ENCODE peak calls at places on chromosomes 12 and 14, in six cellular contexts. Q is MCF 10A; T is CD8-positive, alpha-beta T cell; X is pancreas; U is mucosa of descending colon; E is endothelial cell. J is an unnamed sample.

GRCh38 chr12:79689477-79690155 is 1.1 kb downstream of the PAWR start:
- DNase-seq in Q (peak), T (no peak), X (peak), U (peak), E (peak), J (peak)

GRCh38 chr12:41563044-41563443 is 374.9 kb downstream of the PDZRN4 start:
- DNase-seq in Q (no peak), T (no peak), X (no peak), U (no peak), E (no peak), J (no peak)

GRCh38 chr14:22852940-22853767 is 16.8 kb downstream of the MMP14 start:
- DNase-seq in Q (peak), T (peak), X (peak), U (peak), E (peak), J (peak)

GRCh38 chr12:46209165-46209564 is 59.7 kb downstream of the SLC38A1 start:
- DNase-seq in Q (peak), T (no peak), X (no peak), U (no peak), E (no peak), J (no peak)

GRCh38 chr14:81323621-81324400 is 76.3 kb downstream of the STON2 start:
- DNase-seq in Q (peak), T (no peak), X (no peak), U (peak), E (peak), J (peak)

GRCh38 chr12:12645485-12645884 is 33.8 kb downstream of the CREBL2 start:
- DNase-seq in Q (peak), T (peak), X (no peak), U (no peak), E (no peak), J (no peak)

GRCh38 chr12:120851444-120851843 is 52.7 kb downstream of the SPPL3 start:
- DNase-seq in Q (no peak), T (no peak), X (no peak), U (no peak), E (no peak), J (no peak)

GRCh38 chr12:19546027-19546426 is 106.7 kb downstream of the AEBP2 start:
- DNase-seq in Q (no peak), T (no peak), X (no peak), U (no peak), E (no peak), J (no peak)

GRCh38 chr12:11130999-11131398 is 3.4 kb downstream of the TAS2R30 start:
- DNase-seq in Q (no peak), T (no peak), X (no peak), U (no peak), E (no peak), J (no peak)

GRCh38 chr12:50546441-50547318 is 41.9 kb downstream of the DIP2B start:
- DNase-seq in Q (no peak), T (no peak), X (no peak), U (no peak), E (no peak), J (no peak)

GRCh38 chr12:51759175-51759574 is 89.3 kb downstream of the FIGNL2 start:
- DNase-seq in Q (peak), T (no peak), X (no peak), U (no peak), E (no peak), J (no peak)

GRCh38 chr12:98532687-98533304 is 17.4 kb downstream of the TMPO start:
- DNase-seq in Q (peak), T (no peak), X (no peak), U (no peak), E (peak), J (no peak)

GRCh38 chr12:72077111-72077820 is 138.6 kb downstream of the TPH2 start:
- DNase-seq in Q (peak), T (no peak), X (no peak), U (no peak), E (no peak), J (no peak)

GRCh38 chr14:76486251-76486743 is 110.4 kb downstream of the ESRRB start:
- DNase-seq in Q (no peak), T (no peak), X (no peak), U (no peak), E (no peak), J (peak)

GRCh38 chr12:112107728-112108447 is 695 bp downstream of the NAA25 start:
- DNase-seq in Q (peak), T (no peak), X (peak), U (no peak), E (peak), J (peak)

GRCh38 chr12:113135178-113136127 is at the start of gene RASAL1:
- DNase-seq in Q (peak), T (peak), X (peak), U (peak), E (peak), J (peak)
- TF ChIP-seq CTCF in Q (peak), T (peak), X (peak), U (peak), E (peak), J (peak)

GRCh38 chr14:70906785-70907171 is 481 bp upstream of the PCNX1 start:
- DNase-seq in Q (peak), T (no peak), X (no peak), U (no peak), E (no peak), J (no peak)
- TF ChIP-seq CTCF in Q (no peak), T (no peak), X (no peak), U (no peak), E (no peak), J (no peak)

GRCh38 chr12:96988919-96989318 is 81.9 kb downstream of the NEDD1 start:
- DNase-seq in Q (no peak), T (no peak), X (no peak), U (no peak), E (no peak), J (no peak)

GRCh38 chr12:96986883-96987523 is 79.9 kb downstream of the NEDD1 start:
- DNase-seq in Q (peak), T (no peak), X (no peak), U (no peak), E (peak), J (peak)

GRCh38 chr12:96985515-96986362 is 78.7 kb downstream of the NEDD1 start:
- DNase-seq in Q (peak), T (peak), X (no peak), U (peak), E (peak), J (peak)

GRCh38 chr12:96994900-96995299 is 87.8 kb downstream of the NEDD1 start:
- DNase-seq in Q (no peak), T (no peak), X (no peak), U (no peak), E (no peak), J (no peak)

GRCh38 chr12:96989916-96990315 is 82.9 kb downstream of the NEDD1 start:
- DNase-seq in Q (peak), T (no peak), X (no peak), U (no peak), E (peak), J (peak)
- TF ChIP-seq CTCF in Q (peak), T (no peak), X (peak), U (no peak), E (peak), J (no peak)

GRCh38 chr12:57012600-57013465 is 3.5 kb downstream of the TAC3 start:
- DNase-seq in Q (no peak), T (no peak), X (no peak), U (no peak), E (no peak), J (no peak)
- TF ChIP-seq CTCF in Q (no peak), T (no peak), X (no peak), U (no peak), E (no peak), J (no peak)

DNA sequence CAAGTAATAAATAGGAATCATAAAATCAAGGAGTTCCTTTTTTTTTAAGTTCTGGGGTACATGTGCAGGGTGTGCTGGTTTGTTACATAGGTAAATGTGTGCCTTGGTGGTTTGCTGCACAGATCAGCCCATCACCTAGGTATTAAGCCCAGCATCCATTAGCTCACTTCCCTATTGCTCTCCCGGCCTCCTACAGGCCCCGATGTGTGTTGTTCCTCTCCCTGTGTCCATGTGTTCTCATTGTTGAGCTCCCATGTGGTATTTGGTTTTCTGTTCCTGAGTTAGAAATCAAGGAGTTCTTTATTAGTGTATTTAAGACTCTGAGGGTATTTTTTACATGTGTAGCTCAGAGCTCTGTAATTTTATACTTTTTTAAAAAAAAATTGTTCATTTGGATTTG is 86.0 kb downstream of the SCFD1 start:
- DNase-seq in Q (no peak), T (no peak), X (no peak), U (no peak), E (no peak), J (no peak)
- TF ChIP-seq CTCF in Q (no peak), T (no peak), X (no peak), U (no peak), E (no peak), J (no peak)

GRCh38 chr14:65622703-65623102 is 210.2 kb downstream of the FUT8 start:
- DNase-seq in Q (no peak), T (no peak), X (no peak), U (no peak), E (no peak), J (no peak)
- TF ChIP-seq CTCF in Q (no peak), T (no peak), X (no peak), U (no peak), E (no peak), J (no peak)

GRCh38 chr14:96102071-96102856 is 63.1 kb downstream of the C14orf132 start:
- DNase-seq in Q (no peak), T (no peak), X (no peak), U (no peak), E (no peak), J (no peak)
- TF ChIP-seq CTCF in Q (no peak), T (no peak), X (no peak), U (no peak), E (no peak), J (no peak)

DNA sequence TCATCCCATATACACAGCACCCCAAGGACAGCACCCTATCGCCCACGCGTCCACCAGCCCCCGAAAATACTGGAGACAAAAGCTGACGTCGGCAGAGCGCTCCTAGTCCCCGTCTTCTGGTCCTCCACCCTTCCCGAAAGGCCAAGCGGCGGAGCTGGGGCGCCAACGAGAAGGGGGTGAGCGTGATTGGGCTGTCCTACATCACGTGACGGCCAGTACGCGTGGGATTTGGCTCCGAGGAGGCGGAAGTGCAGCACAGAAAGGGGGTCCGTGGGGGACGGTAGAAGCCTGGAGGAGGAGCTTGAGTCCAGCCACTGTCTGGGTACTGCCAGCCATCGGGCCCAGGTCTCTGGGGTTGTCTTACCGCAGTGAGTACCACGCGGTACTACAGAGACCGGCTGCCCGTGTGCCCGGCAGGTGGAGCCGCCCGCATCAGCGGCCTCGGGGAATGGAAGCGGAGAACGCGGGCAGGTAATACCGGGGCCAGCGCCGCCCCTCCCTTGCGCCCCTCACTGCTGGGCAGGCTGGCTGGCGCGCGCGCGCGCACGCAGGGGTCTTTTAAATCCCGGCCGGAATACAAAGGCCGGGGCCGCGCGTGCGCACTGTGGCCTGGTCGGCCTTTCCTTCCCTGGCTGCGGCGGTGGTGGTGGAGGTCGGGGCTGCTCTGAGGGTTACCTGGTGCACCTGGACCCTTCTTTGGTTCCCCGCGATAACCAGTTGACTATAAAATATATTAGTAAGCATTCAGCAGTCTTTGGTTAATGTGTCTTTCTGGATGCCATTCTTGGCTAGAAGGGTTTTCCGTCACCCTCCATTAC is at the start of gene TDG:
- DNase-seq in Q (peak), T (peak), X (peak), U (peak), E (peak), J (peak)
- TF ChIP-seq CTCF in Q (peak), T (no peak), X (no peak), U (no peak), E (no peak), J (no peak)

GRCh38 chr14:25239170-25239569 is 189.2 kb upstream of the STXBP6 start:
- DNase-seq in Q (no peak), T (no peak), X (no peak), U (no peak), E (no peak), J (no peak)

GRCh38 chr14:25233613-25234012 is 183.7 kb upstream of the STXBP6 start:
- DNase-seq in Q (no peak), T (no peak), X (no peak), U (no peak), E (no peak), J (no peak)

DNA sequence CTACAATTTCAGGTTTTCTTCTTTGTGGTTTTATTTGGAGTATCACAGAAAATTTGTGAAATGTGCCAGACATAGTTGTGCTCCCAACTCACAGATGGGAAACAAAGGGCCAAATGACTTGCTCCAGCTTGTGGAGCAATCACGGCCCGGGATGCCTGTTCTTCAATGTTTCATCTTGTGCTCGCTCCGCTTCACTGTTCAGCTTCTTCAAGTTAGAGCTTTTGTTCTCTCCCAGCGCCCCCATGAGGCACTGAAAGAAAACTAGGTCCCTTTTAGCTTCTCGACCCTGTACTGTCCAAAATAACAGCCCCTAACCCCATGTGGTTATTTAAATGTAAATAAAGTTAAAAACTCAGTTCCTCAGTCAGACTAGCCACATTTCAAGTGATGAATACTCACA is 187.9 kb upstream of the STXBP6 start:
- DNase-seq in Q (no peak), T (no peak), X (no peak), U (no peak), E (peak), J (peak)
- TF ChIP-seq CTCF in Q (no peak), T (no peak), X (no peak), U (no peak), E (no peak), J (peak)